ENCODE peak calls at places on chromosome 3, in ten cellular contexts. One of them, this sample, is unnamed. For H3K36me3, the result is how much of the 10 kb centered on the place peaks cover.

GRCh38 chr3:20080956-20081554 is 40.8 kb downstream of the KAT2B start:
- DNase-seq in Peyer's patch: peak
- DNase-seq in adrenal gland: peak
- DNase-seq in stomach: peak
- DNase-seq in IMR-90: peak
- DNase-seq in uterus: peak
- DNase-seq in testis: peak
- DNase-seq in body of pancreas: peak
- DNase-seq in HCT116: no peak
- DNase-seq in heart left ventricle: peak
- DNase-seq in this sample: no peak

GRCh38 chr3:175105066-175105465 is 245.9 kb downstream of the NAALADL2 start:
- DNase-seq in testis: no peak
- DNase-seq in adrenal gland: no peak
- DNase-seq in uterus: no peak
- DNase-seq in IMR-90: peak
- DNase-seq in heart left ventricle: no peak
- DNase-seq in body of pancreas: no peak
- DNase-seq in stomach: no peak
- DNase-seq in Peyer's patch: no peak
- DNase-seq in HCT116: no peak
- DNase-seq in this sample: no peak

GRCh38 chr3:184821034-184821433 is 9.1 kb downstream of the VPS8 start:
- DNase-seq in adrenal gland: no peak
- DNase-seq in HCT116: no peak
- DNase-seq in stomach: no peak
- DNase-seq in Peyer's patch: no peak
- DNase-seq in testis: no peak
- DNase-seq in IMR-90: no peak
- DNase-seq in heart left ventricle: no peak
- DNase-seq in body of pancreas: no peak
- DNase-seq in uterus: no peak
- DNase-seq in this sample: no peak

GRCh38 chr3:18393906-18394305 is 31.2 kb downstream of the SATB1 start:
- DNase-seq in stomach: no peak
- DNase-seq in uterus: no peak
- DNase-seq in HCT116: no peak
- DNase-seq in body of pancreas: no peak
- DNase-seq in Peyer's patch: no peak
- DNase-seq in heart left ventricle: no peak
- DNase-seq in adrenal gland: no peak
- DNase-seq in IMR-90: peak
- DNase-seq in testis: no peak
- DNase-seq in this sample: no peak

GRCh38 chr3:66012711-66013110 is 26.0 kb downstream of the MAGI1 start:
- DNase-seq in testis: no peak
- DNase-seq in IMR-90: no peak
- DNase-seq in adrenal gland: no peak
- DNase-seq in body of pancreas: no peak
- DNase-seq in Peyer's patch: no peak
- DNase-seq in HCT116: no peak
- DNase-seq in uterus: no peak
- DNase-seq in heart left ventricle: no peak
- DNase-seq in stomach: no peak
- DNase-seq in this sample: no peak

GRCh38 chr3:121431717-121432517 is 113.9 kb downstream of the POLQ start:
- DNase-seq in body of pancreas: no peak
- DNase-seq in IMR-90: peak
- DNase-seq in heart left ventricle: no peak
- DNase-seq in stomach: no peak
- DNase-seq in Peyer's patch: peak
- DNase-seq in testis: no peak
- DNase-seq in uterus: no peak
- DNase-seq in adrenal gland: peak
- DNase-seq in HCT116: no peak
- DNase-seq in this sample: no peak

GRCh38 chr3:87696276-87697013 is 362.4 kb downstream of the CGGBP1 start:
- DNase-seq in HCT116: no peak
- DNase-seq in uterus: no peak
- DNase-seq in IMR-90: no peak
- DNase-seq in testis: no peak
- DNase-seq in adrenal gland: no peak
- DNase-seq in Peyer's patch: no peak
- DNase-seq in body of pancreas: no peak
- DNase-seq in stomach: no peak
- DNase-seq in heart left ventricle: no peak
- DNase-seq in this sample: no peak

GRCh38 chr3:32577621-32578556 is 7.2 kb upstream of the DYNC1LI1 start:
- DNase-seq in uterus: no peak
- DNase-seq in Peyer's patch: no peak
- DNase-seq in testis: peak
- DNase-seq in HCT116: no peak
- DNase-seq in IMR-90: peak
- DNase-seq in body of pancreas: no peak
- DNase-seq in stomach: no peak
- DNase-seq in adrenal gland: no peak
- DNase-seq in heart left ventricle: no peak
- DNase-seq in this sample: no peak

GRCh38 chr3:135041586-135041985 is 246.5 kb downstream of the EPHB1 start:
- DNase-seq in HCT116: no peak
- DNase-seq in IMR-90: peak
- DNase-seq in uterus: no peak
- DNase-seq in stomach: no peak
- DNase-seq in body of pancreas: no peak
- DNase-seq in heart left ventricle: no peak
- DNase-seq in Peyer's patch: no peak
- DNase-seq in testis: no peak
- DNase-seq in adrenal gland: no peak
- DNase-seq in this sample: no peak

GRCh38 chr3:135050536-135050935 is 255.5 kb downstream of the EPHB1 start:
- DNase-seq in HCT116: no peak
- DNase-seq in uterus: no peak
- DNase-seq in heart left ventricle: no peak
- DNase-seq in stomach: no peak
- DNase-seq in body of pancreas: no peak
- DNase-seq in Peyer's patch: no peak
- DNase-seq in IMR-90: no peak
- DNase-seq in testis: no peak
- DNase-seq in adrenal gland: no peak
- DNase-seq in this sample: no peak

GRCh38 chr3:135051409-135051946 is 256.4 kb downstream of the EPHB1 start:
- DNase-seq in heart left ventricle: no peak
- DNase-seq in HCT116: no peak
- DNase-seq in stomach: no peak
- DNase-seq in body of pancreas: no peak
- DNase-seq in testis: no peak
- DNase-seq in adrenal gland: no peak
- DNase-seq in Peyer's patch: no peak
- DNase-seq in IMR-90: no peak
- DNase-seq in uterus: no peak
- DNase-seq in this sample: no peak

DNA sequence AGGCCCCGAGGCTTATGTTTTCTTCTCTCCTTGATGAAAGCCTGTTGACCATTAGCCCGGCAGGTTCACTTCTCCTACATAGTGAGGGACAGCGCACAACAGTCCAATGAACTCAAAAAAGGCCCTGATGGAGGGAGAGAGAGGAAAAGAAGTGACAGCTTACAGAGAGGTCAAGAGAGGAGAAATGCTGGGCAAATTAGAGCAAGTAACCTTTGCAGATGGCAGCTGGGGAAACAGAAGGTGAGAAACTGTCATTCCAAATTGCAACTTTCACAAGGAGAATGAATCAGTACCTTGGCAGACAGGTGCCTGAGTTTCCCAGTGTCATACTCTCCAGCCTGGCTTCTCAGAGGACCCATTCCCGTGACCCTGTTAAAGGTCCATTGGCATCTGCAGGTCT is 252.0 kb downstream of the EPHB1 start:
- DNase-seq in testis: no peak
- DNase-seq in stomach: no peak
- DNase-seq in uterus: no peak
- DNase-seq in body of pancreas: no peak
- DNase-seq in Peyer's patch: no peak
- DNase-seq in adrenal gland: no peak
- DNase-seq in IMR-90: no peak
- DNase-seq in HCT116: no peak
- DNase-seq in heart left ventricle: no peak
- DNase-seq in this sample: no peak
- TF ChIP-seq POLR2A in testis: no peak
- TF ChIP-seq POLR2A in stomach: no peak
- TF ChIP-seq POLR2A in uterus: no peak
- TF ChIP-seq POLR2A in body of pancreas: no peak
- TF ChIP-seq POLR2A in Peyer's patch: no peak
- TF ChIP-seq POLR2A in adrenal gland: no peak
- TF ChIP-seq POLR2A in IMR-90: no peak
- TF ChIP-seq POLR2A in HCT116: no peak
- TF ChIP-seq POLR2A in heart left ventricle: no peak
- TF ChIP-seq POLR2A in this sample: no peak

DNA sequence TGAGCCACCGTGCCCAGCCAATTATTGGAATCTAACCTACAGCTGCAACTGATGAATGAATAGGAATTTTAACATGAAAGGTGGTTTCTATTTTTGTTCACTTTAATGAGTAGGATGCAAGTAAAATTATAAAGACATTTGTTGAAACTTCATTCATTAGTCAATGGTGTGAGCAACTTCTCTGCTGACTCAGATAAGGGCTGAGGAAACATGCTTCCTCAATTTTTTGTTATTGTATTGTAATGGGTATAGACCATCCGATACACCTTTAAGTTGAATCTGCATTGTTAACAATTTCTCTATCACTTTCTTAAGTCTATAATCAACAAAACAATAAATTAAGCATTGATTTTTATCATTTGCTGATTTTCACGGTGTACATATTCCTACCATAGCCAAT is 127.8 kb downstream of the STAG1 start:
- DNase-seq in body of pancreas: no peak
- DNase-seq in uterus: no peak
- DNase-seq in HCT116: no peak
- DNase-seq in Peyer's patch: no peak
- DNase-seq in IMR-90: no peak
- DNase-seq in adrenal gland: no peak
- DNase-seq in stomach: no peak
- DNase-seq in testis: no peak
- DNase-seq in heart left ventricle: no peak
- DNase-seq in this sample: no peak
- H3K36me3 ChIP-seq in body of pancreas: under half
- H3K36me3 ChIP-seq in uterus: under half
- H3K36me3 ChIP-seq in HCT116: under half
- H3K36me3 ChIP-seq in Peyer's patch: under half
- H3K36me3 ChIP-seq in IMR-90: under half
- H3K36me3 ChIP-seq in adrenal gland: under half
- H3K36me3 ChIP-seq in stomach: under half
- H3K36me3 ChIP-seq in testis: under half
- H3K36me3 ChIP-seq in heart left ventricle: under half
- H3K36me3 ChIP-seq in this sample: under half

GRCh38 chr3:128749035-128749434 is 23.1 kb downstream of the RAB7A start:
- DNase-seq in IMR-90: no peak
- DNase-seq in body of pancreas: no peak
- DNase-seq in stomach: no peak
- DNase-seq in testis: no peak
- DNase-seq in HCT116: no peak
- DNase-seq in heart left ventricle: no peak
- DNase-seq in Peyer's patch: no peak
- DNase-seq in adrenal gland: no peak
- DNase-seq in uterus: no peak
- DNase-seq in this sample: no peak
- TF ChIP-seq POLR2A in IMR-90: no peak
- TF ChIP-seq POLR2A in body of pancreas: no peak
- TF ChIP-seq POLR2A in stomach: no peak
- TF ChIP-seq POLR2A in testis: no peak
- TF ChIP-seq POLR2A in HCT116: no peak
- TF ChIP-seq POLR2A in heart left ventricle: no peak
- TF ChIP-seq POLR2A in Peyer's patch: no peak
- TF ChIP-seq POLR2A in adrenal gland: no peak
- TF ChIP-seq POLR2A in uterus: no peak
- TF ChIP-seq POLR2A in this sample: no peak

GRCh38 chr3:157147099-157147803 is 12.7 kb downstream of the CCNL1 start:
- DNase-seq in HCT116: no peak
- DNase-seq in Peyer's patch: no peak
- DNase-seq in uterus: no peak
- DNase-seq in testis: no peak
- DNase-seq in adrenal gland: no peak
- DNase-seq in stomach: no peak
- DNase-seq in IMR-90: no peak
- DNase-seq in body of pancreas: no peak
- DNase-seq in heart left ventricle: no peak
- DNase-seq in this sample: no peak

GRCh38 chr3:157149136-157149696 is 10.7 kb downstream of the CCNL1 start:
- DNase-seq in uterus: no peak
- DNase-seq in Peyer's patch: no peak
- DNase-seq in HCT116: no peak
- DNase-seq in IMR-90: no peak
- DNase-seq in testis: no peak
- DNase-seq in heart left ventricle: no peak
- DNase-seq in adrenal gland: no peak
- DNase-seq in body of pancreas: no peak
- DNase-seq in stomach: no peak
- DNase-seq in this sample: no peak

GRCh38 chr3:157146664-157147082 is 13.3 kb downstream of the CCNL1 start:
- DNase-seq in Peyer's patch: no peak
- DNase-seq in IMR-90: no peak
- DNase-seq in HCT116: no peak
- DNase-seq in stomach: no peak
- DNase-seq in body of pancreas: no peak
- DNase-seq in heart left ventricle: no peak
- DNase-seq in uterus: no peak
- DNase-seq in testis: no peak
- DNase-seq in adrenal gland: no peak
- DNase-seq in this sample: no peak

GRCh38 chr3:157145566-157145965 is 14.4 kb downstream of the CCNL1 start:
- DNase-seq in Peyer's patch: no peak
- DNase-seq in HCT116: no peak
- DNase-seq in stomach: no peak
- DNase-seq in testis: no peak
- DNase-seq in uterus: no peak
- DNase-seq in adrenal gland: no peak
- DNase-seq in body of pancreas: no peak
- DNase-seq in heart left ventricle: no peak
- DNase-seq in IMR-90: no peak
- DNase-seq in this sample: no peak

DNA sequence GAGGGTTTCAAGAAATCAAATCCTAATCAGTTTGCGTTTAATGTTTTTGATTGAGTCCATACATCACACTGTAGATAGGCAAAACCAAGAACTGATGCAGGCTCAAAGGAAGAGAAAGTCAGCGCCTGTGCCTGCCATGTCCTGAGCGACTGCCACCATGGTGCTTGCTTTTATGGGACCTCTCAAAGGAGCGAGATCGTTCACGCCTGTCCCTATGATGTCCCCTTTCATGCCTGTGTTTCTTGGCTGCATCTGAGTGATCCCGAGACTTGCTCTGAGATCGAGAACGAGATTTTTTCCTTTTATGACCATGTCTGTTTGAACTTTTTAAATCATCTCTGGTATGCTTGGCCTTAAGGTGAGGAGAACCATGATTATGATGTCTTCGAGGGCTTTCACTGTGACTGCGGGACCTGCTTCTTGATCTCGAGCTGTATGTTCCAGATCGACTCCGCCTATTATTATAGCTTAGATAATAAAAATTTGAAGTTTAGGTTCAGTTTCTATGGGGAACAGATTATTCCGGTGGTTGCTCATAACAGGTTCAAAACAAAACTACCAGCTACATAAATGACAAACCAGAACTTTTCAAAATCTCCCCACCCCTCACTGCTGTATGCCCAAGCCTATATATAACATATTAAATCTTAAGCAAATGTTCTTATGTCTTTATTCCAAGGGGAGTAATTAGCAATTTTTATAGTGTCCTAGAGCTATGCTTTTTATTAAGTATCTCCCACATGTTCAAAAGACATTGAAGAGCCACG is 11.6 kb downstream of the CCNL1 start:
- DNase-seq in IMR-90: no peak
- DNase-seq in HCT116: no peak
- DNase-seq in body of pancreas: no peak
- DNase-seq in stomach: no peak
- DNase-seq in uterus: no peak
- DNase-seq in Peyer's patch: no peak
- DNase-seq in adrenal gland: no peak
- DNase-seq in heart left ventricle: no peak
- DNase-seq in testis: no peak
- DNase-seq in this sample: no peak
- H3K36me3 ChIP-seq in IMR-90: half or more
- H3K36me3 ChIP-seq in HCT116: half or more
- H3K36me3 ChIP-seq in body of pancreas: half or more
- H3K36me3 ChIP-seq in stomach: half or more
- H3K36me3 ChIP-seq in uterus: under half
- H3K36me3 ChIP-seq in Peyer's patch: under half
- H3K36me3 ChIP-seq in adrenal gland: half or more
- H3K36me3 ChIP-seq in heart left ventricle: half or more
- H3K36me3 ChIP-seq in testis: under half
- H3K36me3 ChIP-seq in this sample: under half

This sample was measured in ovary.